ENCODE peak calls at places on chromosomes 4 and X, in nine cellular contexts. L, U, K, I, X, F, R, T and H are unnamed samples.

GRCh38 chrX:38320819-38321218 is 6.5 kb downstream of the RPGR start:
- DNase-seq in L (no peak), U (no peak), K (no peak), I (no peak), X (no peak), F (no peak), R (no peak), T (no peak), H (no peak)

GRCh38 chr4:184389978-184390518 is 84.3 kb downstream of the IRF2 start:
- DNase-seq in L (no peak), U (no peak), K (no peak), I (peak), X (no peak), F (no peak), R (no peak), T (no peak), H (peak)

GRCh38 chr4:27861381-27861787 is 1000.7 kb downstream of the STIM2 start:
- DNase-seq in L (no peak), U (peak), K (no peak), I (peak), X (peak), F (no peak), R (peak), T (no peak), H (peak)

GRCh38 chr4:152522245-152522644 is 13.6 kb downstream of the FBXW7 start:
- DNase-seq in L (no peak), U (no peak), K (no peak), I (no peak), X (no peak), F (no peak), R (no peak), T (no peak), H (no peak)

GRCh38 chrX:26922278-26922677 is 540.9 kb downstream of the PPP4R3C start:
- DNase-seq in L (no peak), U (no peak), K (no peak), I (no peak), X (peak), F (no peak), R (no peak), T (no peak), H (no peak)

GRCh38 chr4:39522068-39522467 is 5.2 kb downstream of the UGDH start:
- DNase-seq in L (no peak), U (no peak), K (no peak), I (no peak), X (no peak), F (no peak), R (no peak), T (no peak), H (no peak)

GRCh38 chrX:3738489-3738888 is 25.0 kb upstream of the PRKX start:
- DNase-seq in L (no peak), U (no peak), K (no peak), I (no peak), X (no peak), F (no peak), R (no peak), T (no peak), H (no peak)

GRCh38 chr4:82754546-82755165 is 43.9 kb downstream of the SCD5 start:
- DNase-seq in L (no peak), U (no peak), K (no peak), I (no peak), X (no peak), F (no peak), R (no peak), T (no peak), H (no peak)

GRCh38 chr4:78534286-78534955 is 17.1 kb upstream of the ANXA3 start:
- DNase-seq in L (no peak), U (no peak), K (no peak), I (peak), X (peak), F (no peak), R (no peak), T (no peak), H (no peak)

GRCh38 chr4:174757736-174758135 is 71.3 kb downstream of the GLRA3 start:
- DNase-seq in L (no peak), U (no peak), K (no peak), I (no peak), X (no peak), F (no peak), R (no peak), T (no peak), H (no peak)

GRCh38 chr4:67871867-67872266 is 11.9 kb downstream of the TMPRSS11D start:
- DNase-seq in L (peak), U (no peak), K (no peak), I (peak), X (peak), F (no peak), R (peak), T (no peak), H (no peak)

GRCh38 chr4:146165840-146166239 is 9.7 kb upstream of the LSM6 start:
- DNase-seq in L (peak), U (no peak), K (no peak), I (no peak), X (peak), F (no peak), R (peak), T (no peak), H (no peak)

GRCh38 chrX:39528161-39528560 is 569.6 kb downstream of the BCOR start:
- DNase-seq in L (no peak), U (no peak), K (no peak), I (no peak), X (no peak), F (no peak), R (no peak), T (no peak), H (no peak)

GRCh38 chr4:111064342-111064993 is 441.6 kb upstream of the PITX2 start:
- DNase-seq in L (no peak), U (no peak), K (no peak), I (peak), X (no peak), F (no peak), R (no peak), T (no peak), H (peak)

GRCh38 chrX:109797311-109797975 is 64.4 kb upstream of the ACSL4 start:
- DNase-seq in L (no peak), U (no peak), K (no peak), I (no peak), X (no peak), F (no peak), R (no peak), T (no peak), H (no peak)

GRCh38 chr4:108774809-108775530 is 12.1 kb upstream of the ETNPPL start:
- DNase-seq in L (no peak), U (no peak), K (no peak), I (no peak), X (peak), F (no peak), R (no peak), T (no peak), H (no peak)

GRCh38 chrX:45621356-45622041 is 420.8 kb upstream of the DIPK2B start:
- DNase-seq in L (peak), U (no peak), K (peak), I (no peak), X (no peak), F (no peak), R (peak), T (no peak), H (no peak)

GRCh38 chrX:44462851-44463250 is 79.8 kb downstream of the FUNDC1 start:
- DNase-seq in L (no peak), U (no peak), K (no peak), I (peak), X (no peak), F (no peak), R (no peak), T (no peak), H (no peak)

GRCh38 chr4:110159544-110159943 is 38.9 kb downstream of the ELOVL6 start:
- DNase-seq in L (no peak), U (no peak), K (no peak), I (no peak), X (no peak), F (no peak), R (no peak), T (no peak), H (no peak)